ENCODE peak calls at places on chromosomes 12 and 14, in five cellular contexts. One of them, this sample, is unnamed.
A peak's percentile ranks its signal among the peaks of the same experiment; 100 is the strongest.

GRCh38 chr12:7066596-7066995 is 6.1 kb downstream of the C1S start:
- DNase-seq in HepG2: no peak
- DNase-seq in GM12878: no peak
- DNase-seq in K562: no peak
- DNase-seq in SK-N-SH: no peak
- DNase-seq in this sample: no peak

GRCh38 chr14:38255408-38255672 is 553 bp downstream of the CLEC14A start:
- DNase-seq in HepG2: no peak
- DNase-seq in GM12878: no peak
- DNase-seq in K562: no peak
- DNase-seq in SK-N-SH: no peak
- DNase-seq in this sample: no peak

GRCh38 chr12:120139958-120140357 is 23.4 kb upstream of the RAB35 start:
- DNase-seq in HepG2: no peak
- DNase-seq in GM12878: no peak
- DNase-seq in K562: no peak
- DNase-seq in SK-N-SH: no peak
- DNase-seq in this sample: no peak

GRCh38 chr14:73476451-73476905 is 14.3 kb upstream of the RIOX1 start:
- DNase-seq in HepG2: no peak
- DNase-seq in GM12878: no peak
- DNase-seq in K562: no peak
- DNase-seq in SK-N-SH: no peak
- DNase-seq in this sample: no peak

GRCh38 chr12:50057000-50057841 is at the start of gene ASIC1:
- DNase-seq in HepG2: no peak
- DNase-seq in GM12878: no peak
- DNase-seq in K562: peak; percentile 81
- DNase-seq in SK-N-SH: peak; percentile 95
- DNase-seq in this sample: peak; percentile 75

GRCh38 chr12:108312885-108313203 is 26.3 kb downstream of the CMKLR1 start:
- DNase-seq in HepG2: peak; percentile 54
- DNase-seq in GM12878: no peak
- DNase-seq in K562: no peak
- DNase-seq in SK-N-SH: peak; percentile 84
- DNase-seq in this sample: no peak

GRCh38 chr14:89870335-89870734 is 84.2 kb downstream of the EFCAB11 start:
- DNase-seq in HepG2: no peak
- DNase-seq in GM12878: no peak
- DNase-seq in K562: no peak
- DNase-seq in SK-N-SH: no peak
- DNase-seq in this sample: no peak

GRCh38 chr14:105864116-105864515 is 337.7 kb downstream of the TMEM121 start:
- DNase-seq in HepG2: no peak
- DNase-seq in GM12878: no peak
- DNase-seq in K562: no peak
- DNase-seq in SK-N-SH: no peak
- DNase-seq in this sample: no peak

GRCh38 chr14:75861161-75861621 is 120.6 kb downstream of the TGFB3 start:
- DNase-seq in HepG2: peak; percentile 80
- DNase-seq in GM12878: no peak
- DNase-seq in K562: peak; percentile 15
- DNase-seq in SK-N-SH: no peak
- DNase-seq in this sample: no peak

GRCh38 chr14:63897706-63898105 is 44.9 kb downstream of the SYNE2 start:
- DNase-seq in HepG2: no peak
- DNase-seq in GM12878: no peak
- DNase-seq in K562: no peak
- DNase-seq in SK-N-SH: no peak
- DNase-seq in this sample: no peak

GRCh38 chr12:121611306-121611705 is 15.0 kb upstream of the ORAI1 start:
- DNase-seq in HepG2: no peak
- DNase-seq in GM12878: no peak
- DNase-seq in K562: peak; percentile 79
- DNase-seq in SK-N-SH: peak; percentile 66
- DNase-seq in this sample: peak; percentile 64

GRCh38 chr12:54486173-54486867 is 11.2 kb upstream of the NCKAP1L start:
- DNase-seq in HepG2: no peak
- DNase-seq in GM12878: no peak
- DNase-seq in K562: no peak
- DNase-seq in SK-N-SH: no peak
- DNase-seq in this sample: no peak

GRCh38 chr14:22542360-22542759 is 46.7 kb downstream of the DAD1 start:
- DNase-seq in HepG2: no peak
- DNase-seq in GM12878: no peak
- DNase-seq in K562: no peak
- DNase-seq in SK-N-SH: no peak
- DNase-seq in this sample: no peak

GRCh38 chr12:18955594-18955993 is 173.9 kb upstream of the PLEKHA5 start:
- DNase-seq in HepG2: no peak
- DNase-seq in GM12878: no peak
- DNase-seq in K562: no peak
- DNase-seq in SK-N-SH: no peak
- DNase-seq in this sample: no peak

GRCh38 chr12:107225626-107226025 is 132.3 kb upstream of the CRY1 start:
- DNase-seq in HepG2: peak; percentile 65
- DNase-seq in GM12878: no peak
- DNase-seq in K562: no peak
- DNase-seq in SK-N-SH: no peak
- DNase-seq in this sample: no peak

GRCh38 chr14:69320581-69321365 is 60.8 kb downstream of the GALNT16 start:
- DNase-seq in HepG2: no peak
- DNase-seq in GM12878: no peak
- DNase-seq in K562: no peak
- DNase-seq in SK-N-SH: no peak
- DNase-seq in this sample: no peak

GRCh38 chr14:97602438-97603117 is 805.4 kb downstream of the VRK1 start:
- DNase-seq in HepG2: no peak
- DNase-seq in GM12878: no peak
- DNase-seq in K562: no peak
- DNase-seq in SK-N-SH: no peak
- DNase-seq in this sample: no peak

GRCh38 chr12:122749569-122750332 is 2.9 kb upstream of the DENR start:
- DNase-seq in HepG2: no peak
- DNase-seq in GM12878: no peak
- DNase-seq in K562: peak; percentile 33
- DNase-seq in SK-N-SH: peak; percentile 38
- DNase-seq in this sample: peak; percentile 85

GRCh38 chr14:30443368-30444007 is 115.5 kb upstream of the G2E3 start:
- DNase-seq in HepG2: peak; percentile 77
- DNase-seq in GM12878: no peak
- DNase-seq in K562: no peak
- DNase-seq in SK-N-SH: peak; percentile 11
- DNase-seq in this sample: peak; percentile 21

GRCh38 chr12:25072901-25073645 is 121.9 kb downstream of the DNAI7 start:
- DNase-seq in HepG2: no peak
- DNase-seq in GM12878: no peak
- DNase-seq in K562: no peak
- DNase-seq in SK-N-SH: no peak
- DNase-seq in this sample: no peak

GRCh38 chr12:6925543-6926279 is 2.0 kb upstream of the ATN1 start:
- DNase-seq in HepG2: no peak
- DNase-seq in GM12878: no peak
- DNase-seq in K562: no peak
- DNase-seq in SK-N-SH: peak; percentile 65
- DNase-seq in this sample: no peak

GRCh38 chr14:49950275-49951250 is 57.7 kb downstream of the ARF6 start:
- DNase-seq in HepG2: no peak
- DNase-seq in GM12878: no peak
- DNase-seq in K562: no peak
- DNase-seq in SK-N-SH: no peak
- DNase-seq in this sample: no peak

GRCh38 chr12:56086096-56086495 is 6.1 kb downstream of the ERBB3 start:
- DNase-seq in HepG2: no peak
- DNase-seq in GM12878: no peak
- DNase-seq in K562: no peak
- DNase-seq in SK-N-SH: no peak
- DNase-seq in this sample: no peak

GRCh38 chr14:103135333-103136075 is 12.2 kb downstream of the TNFAIP2 start:
- DNase-seq in HepG2: peak; percentile 42
- DNase-seq in GM12878: no peak
- DNase-seq in K562: no peak
- DNase-seq in SK-N-SH: no peak
- DNase-seq in this sample: no peak

GRCh38 chr12:112557954-112558630 is 139.3 kb downstream of the PTPN11 start:
- DNase-seq in HepG2: no peak
- DNase-seq in GM12878: no peak
- DNase-seq in K562: no peak
- DNase-seq in SK-N-SH: no peak
- DNase-seq in this sample: no peak

GRCh38 chr14:65560340-65561027 is 148.0 kb downstream of the FUT8 start:
- DNase-seq in HepG2: no peak
- DNase-seq in GM12878: no peak
- DNase-seq in K562: no peak
- DNase-seq in SK-N-SH: no peak
- DNase-seq in this sample: no peak

GRCh38 chr12:15278816-15279658 is 43.3 kb upstream of the PTPRO start:
- DNase-seq in HepG2: no peak
- DNase-seq in GM12878: no peak
- DNase-seq in K562: no peak
- DNase-seq in SK-N-SH: peak; percentile 63
- DNase-seq in this sample: no peak

GRCh38 chr14:51513281-51513680 is 138.4 kb upstream of the FRMD6 start:
- DNase-seq in HepG2: no peak
- DNase-seq in GM12878: no peak
- DNase-seq in K562: no peak
- DNase-seq in SK-N-SH: no peak
- DNase-seq in this sample: no peak

GRCh38 chr14:51507556-51508511 is 143.9 kb upstream of the FRMD6 start:
- DNase-seq in HepG2: no peak
- DNase-seq in GM12878: no peak
- DNase-seq in K562: no peak
- DNase-seq in SK-N-SH: peak; percentile 68
- DNase-seq in this sample: peak; percentile 29

GRCh38 chr14:51512321-51512720 is 139.4 kb upstream of the FRMD6 start:
- DNase-seq in HepG2: no peak
- DNase-seq in GM12878: no peak
- DNase-seq in K562: no peak
- DNase-seq in SK-N-SH: no peak
- DNase-seq in this sample: no peak

GRCh38 chr14:51513933-51514332 is 137.8 kb upstream of the FRMD6 start:
- DNase-seq in HepG2: no peak
- DNase-seq in GM12878: no peak
- DNase-seq in K562: no peak
- DNase-seq in SK-N-SH: no peak
- DNase-seq in this sample: no peak

GRCh38 chr14:51511265-51511664 is 140.4 kb upstream of the FRMD6 start:
- DNase-seq in HepG2: no peak
- DNase-seq in GM12878: no peak
- DNase-seq in K562: no peak
- DNase-seq in SK-N-SH: no peak
- DNase-seq in this sample: no peak
- TF ChIP-seq FOXM1 in HepG2: no peak
- TF ChIP-seq FOXM1 in GM12878: no peak
- TF ChIP-seq FOXM1 in K562: no peak
- TF ChIP-seq FOXM1 in SK-N-SH: no peak
- TF ChIP-seq FOXM1 in this sample: no peak

DNA sequence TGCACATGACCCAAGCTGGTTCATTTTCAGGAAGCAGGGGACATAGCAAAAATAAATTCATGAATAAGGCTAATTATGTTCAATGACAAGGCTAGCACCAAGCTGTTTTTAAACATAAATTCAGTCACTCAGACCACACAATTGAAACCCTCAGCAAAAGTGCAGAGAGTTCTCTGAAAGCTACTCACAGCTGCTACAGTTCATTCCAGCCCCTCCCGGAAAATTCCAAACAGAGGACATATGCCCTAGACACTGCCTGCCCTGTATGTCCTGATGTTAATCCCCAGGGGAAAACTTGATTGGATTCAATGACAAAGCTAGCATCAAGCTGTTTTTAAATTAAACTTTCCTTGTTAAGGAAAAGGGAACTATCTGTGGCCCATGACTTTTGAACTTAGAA is 383.4 kb downstream of the C12orf75 start:
- DNase-seq in HepG2: no peak
- DNase-seq in GM12878: no peak
- DNase-seq in K562: no peak
- DNase-seq in SK-N-SH: no peak
- DNase-seq in this sample: no peak
- TF ChIP-seq FOXM1 in HepG2: no peak
- TF ChIP-seq FOXM1 in GM12878: no peak
- TF ChIP-seq FOXM1 in K562: no peak
- TF ChIP-seq FOXM1 in SK-N-SH: no peak
- TF ChIP-seq FOXM1 in this sample: no peak

GRCh38 chr12:95637471-95638155 is 86.3 kb upstream of the USP44 start:
- DNase-seq in HepG2: no peak
- DNase-seq in GM12878: no peak
- DNase-seq in K562: no peak
- DNase-seq in SK-N-SH: no peak
- DNase-seq in this sample: no peak
- TF ChIP-seq FOXM1 in HepG2: no peak
- TF ChIP-seq FOXM1 in GM12878: no peak
- TF ChIP-seq FOXM1 in K562: no peak
- TF ChIP-seq FOXM1 in SK-N-SH: no peak
- TF ChIP-seq FOXM1 in this sample: no peak

DNA sequence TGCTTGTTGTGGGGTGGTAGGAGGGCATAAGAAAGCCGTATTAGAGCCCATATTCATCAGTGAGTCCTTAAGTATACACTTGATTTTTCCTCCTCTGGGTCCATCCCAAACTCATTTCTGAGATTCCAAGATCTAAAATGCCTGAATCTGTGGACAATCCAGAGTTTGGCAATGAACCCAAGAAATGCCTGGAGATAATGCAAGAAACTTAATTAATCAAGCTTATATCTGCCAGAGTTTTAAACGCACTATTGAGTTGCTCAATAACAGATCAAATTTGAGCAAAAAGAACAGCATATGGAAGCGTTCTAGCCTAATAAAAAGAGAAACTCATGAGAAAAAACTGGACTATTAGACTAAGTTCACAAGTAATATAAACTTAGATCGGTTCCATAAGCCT is 143.3 kb upstream of the NAV3 start:
- DNase-seq in HepG2: no peak
- DNase-seq in GM12878: no peak
- DNase-seq in K562: no peak
- DNase-seq in SK-N-SH: no peak
- DNase-seq in this sample: no peak
- TF ChIP-seq FOXM1 in HepG2: no peak
- TF ChIP-seq FOXM1 in GM12878: no peak
- TF ChIP-seq FOXM1 in K562: no peak
- TF ChIP-seq FOXM1 in SK-N-SH: no peak
- TF ChIP-seq FOXM1 in this sample: no peak

DNA sequence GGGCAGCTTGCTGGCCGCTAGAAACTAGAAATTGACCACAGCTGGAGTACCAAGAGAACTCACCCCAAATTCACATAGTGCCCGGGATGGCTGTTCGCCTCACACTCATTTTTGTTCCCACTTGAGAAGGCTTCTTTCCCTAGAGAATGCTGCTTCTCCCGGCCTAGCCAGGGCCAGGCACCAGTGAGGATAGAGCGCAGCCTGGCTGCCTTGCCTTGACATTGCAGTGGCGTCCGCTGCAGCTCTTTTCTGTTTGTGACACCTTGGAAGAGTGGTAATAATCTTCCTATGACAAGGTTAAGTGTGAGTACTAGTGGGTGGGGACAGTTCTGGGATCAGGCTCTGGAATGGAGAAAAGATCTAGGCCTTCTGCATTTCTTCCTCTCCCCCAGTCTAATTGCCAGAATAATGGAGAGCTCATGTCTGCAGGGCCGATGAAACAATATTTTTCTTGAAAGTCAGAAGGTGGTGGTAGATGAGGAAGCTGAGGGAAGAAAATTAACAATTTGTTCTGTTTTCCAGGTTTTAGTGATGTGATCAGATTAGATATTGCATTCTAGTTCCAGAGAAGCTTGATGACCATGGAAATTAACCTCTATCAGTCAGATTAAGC is 3.7 kb downstream of the TMEM253 start:
- DNase-seq in HepG2: no peak
- DNase-seq in GM12878: no peak
- DNase-seq in K562: peak; percentile 29
- DNase-seq in SK-N-SH: peak; percentile 75
- DNase-seq in this sample: peak; percentile 74
- TF ChIP-seq FOXM1 in HepG2: no peak
- TF ChIP-seq FOXM1 in GM12878: no peak
- TF ChIP-seq FOXM1 in K562: no peak
- TF ChIP-seq FOXM1 in SK-N-SH: no peak
- TF ChIP-seq FOXM1 in this sample: no peak